ENCODE peak calls at places on chromosomes 13 and 19, in four cellular contexts. K is pancreas; R is K562; O is effector memory CD4-positive, alpha-beta T cell. C is an unnamed sample.
A peak's percentile ranks its signal among the peaks of the same experiment; 100 is the strongest.

GRCh38 chr19:906480-906879 is 6.5 kb downstream of the R3HDM4 start:
- DNase-seq in K (no peak), R (no peak), O (no peak), C (no peak)

GRCh38 chr13:97262058-97262457 is 39.9 kb downstream of the MBNL2 start:
- DNase-seq in K (no peak), R (no peak), O (peak; percentile 20), C (no peak)

GRCh38 chr19:16457195-16457953 is 14.4 kb downstream of the EPS15L1 start:
- DNase-seq in K (no peak), R (no peak), O (no peak), C (no peak)

GRCh38 chr13:79593121-79593520 is 112.2 kb downstream of the NDFIP2 start:
- DNase-seq in K (no peak), R (no peak), O (no peak), C (no peak)

GRCh38 chr13:90246946-90247345 is 1100.5 kb upstream of the MIR17HG start:
- DNase-seq in K (no peak), R (no peak), O (no peak), C (no peak)

GRCh38 chr19:54464044-54464623 is 556 bp upstream of the LENG9 start:
- DNase-seq in K (peak; percentile 97), R (peak; percentile 91), O (peak; percentile 82), C (peak; percentile 97)

GRCh38 chr19:39355253-39355652 is 13.0 kb downstream of the SAMD4B start:
- DNase-seq in K (no peak), R (no peak), O (no peak), C (no peak)

GRCh38 chr13:31223215-31223614 is 23.4 kb downstream of the B3GLCT start:
- DNase-seq in K (no peak), R (no peak), O (no peak), C (no peak)

GRCh38 chr19:53583181-53583580 is 45.2 kb downstream of the ZNF331 start:
- DNase-seq in K (no peak), R (no peak), O (no peak), C (no peak)

GRCh38 chr19:8487137-8487851 is 15.1 kb downstream of the PRAM1 start:
- DNase-seq in K (peak; percentile 41), R (no peak), O (peak; percentile 36), C (peak; percentile 61)

GRCh38 chr13:101416181-101417042 is at the start of gene NALCN:
- DNase-seq in K (peak; percentile 26), R (no peak), O (no peak), C (no peak)

GRCh38 chr13:78022164-78022877 is 103.7 kb upstream of the EDNRB start:
- DNase-seq in K (peak; percentile 14), R (no peak), O (no peak), C (no peak)

GRCh38 chr19:47512183-47512947 is 2.5 kb downstream of the NAPA start:
- DNase-seq in K (peak; percentile 77), R (no peak), O (no peak), C (peak; percentile 76)

GRCh38 chr13:89307278-89307677 is 1636.1 kb downstream of the SLITRK5 start:
- DNase-seq in K (no peak), R (no peak), O (no peak), C (no peak)

GRCh38 chr13:36712785-36713184 is 39.0 kb downstream of the SERTM1 start:
- DNase-seq in K (no peak), R (no peak), O (no peak), C (no peak)

GRCh38 chr19:37872383-37872782 is 34.0 kb downstream of the WDR87 start:
- DNase-seq in K (no peak), R (no peak), O (no peak), C (no peak)

GRCh38 chr13:96089749-96090239 is at the start of gene HS6ST3:
- DNase-seq in K (peak; percentile 82), R (peak; percentile 14), O (no peak), C (no peak)

GRCh38 chr13:21738636-21739035 is 67.8 kb downstream of the FGF9 start:
- DNase-seq in K (no peak), R (no peak), O (no peak), C (no peak)

GRCh38 chr13:50141660-50142010 is 126.4 kb downstream of the KCNRG start:
- DNase-seq in K (no peak), R (no peak), O (no peak), C (no peak)

GRCh38 chr19:43747557-43748204 is 7.1 kb downstream of the SMG9 start:
- DNase-seq in K (no peak), R (no peak), O (no peak), C (no peak)

GRCh38 chr13:96072392-96072791 is 17.5 kb upstream of the HS6ST3 start:
- DNase-seq in K (no peak), R (no peak), O (no peak), C (no peak)

GRCh38 chr19:6018786-6019185 is 40.8 kb upstream of the RANBP3 start:
- DNase-seq in K (no peak), R (peak; percentile 70), O (no peak), C (no peak)

GRCh38 chr13:34941835-34942731 is at the start of gene NBEA:
- DNase-seq in K (peak; percentile 88), R (peak; percentile 56), O (peak; percentile 22), C (peak; percentile 77)

GRCh38 chr19:13190781-13191540 is 40.8 kb downstream of the IER2 start:
- DNase-seq in K (no peak), R (peak; percentile 53), O (no peak), C (no peak)

GRCh38 chr13:42526276-42526675 is 47.7 kb upstream of the TNFSF11 start:
- DNase-seq in K (no peak), R (no peak), O (no peak), C (no peak)

GRCh38 chr13:77262198-77262597 is 64.7 kb downstream of the MYCBP2 start:
- DNase-seq in K (no peak), R (no peak), O (no peak), C (no peak)

GRCh38 chr13:101626925-101627555 is 174.6 kb downstream of the ITGBL1 start:
- DNase-seq in K (no peak), R (no peak), O (no peak), C (no peak)

GRCh38 chr13:38418286-38418685 is 68.6 kb downstream of the UFM1 start:
- DNase-seq in K (no peak), R (no peak), O (no peak), C (no peak)

GRCh38 chr19:3547301-3547731 is 8.3 kb downstream of the TEKTIP1 start:
- DNase-seq in K (no peak), R (no peak), O (no peak), C (no peak)

GRCh38 chr13:40790232-40790631 is 821 bp downstream of the SLC25A15 start:
- DNase-seq in K (no peak), R (no peak), O (no peak), C (no peak)

GRCh38 chr19:47601180-47601904 is 7.6 kb upstream of the BICRA start:
- DNase-seq in K (peak; percentile 65), R (peak; percentile 7), O (no peak), C (no peak)

GRCh38 chr13:85816413-85816812 is 17.2 kb upstream of the SLITRK6 start:
- DNase-seq in K (no peak), R (no peak), O (no peak), C (no peak)

GRCh38 chr13:99693812-99694211 is 192.5 kb downstream of the TM9SF2 start:
- DNase-seq in K (no peak), R (no peak), O (no peak), C (no peak)

GRCh38 chr13:79070343-79070974 is 335.6 kb downstream of the RBM26 start:
- DNase-seq in K (no peak), R (no peak), O (no peak), C (no peak)

GRCh38 chr13:26184791-26185250 is 37.3 kb downstream of the RNF6 start:
- DNase-seq in K (peak; percentile 58), R (peak; percentile 33), O (peak; percentile 37), C (peak; percentile 70)

GRCh38 chr13:95660981-95661581 is 15.9 kb upstream of the DNAJC3 start:
- DNase-seq in K (no peak), R (peak; percentile 28), O (no peak), C (no peak)

DNA sequence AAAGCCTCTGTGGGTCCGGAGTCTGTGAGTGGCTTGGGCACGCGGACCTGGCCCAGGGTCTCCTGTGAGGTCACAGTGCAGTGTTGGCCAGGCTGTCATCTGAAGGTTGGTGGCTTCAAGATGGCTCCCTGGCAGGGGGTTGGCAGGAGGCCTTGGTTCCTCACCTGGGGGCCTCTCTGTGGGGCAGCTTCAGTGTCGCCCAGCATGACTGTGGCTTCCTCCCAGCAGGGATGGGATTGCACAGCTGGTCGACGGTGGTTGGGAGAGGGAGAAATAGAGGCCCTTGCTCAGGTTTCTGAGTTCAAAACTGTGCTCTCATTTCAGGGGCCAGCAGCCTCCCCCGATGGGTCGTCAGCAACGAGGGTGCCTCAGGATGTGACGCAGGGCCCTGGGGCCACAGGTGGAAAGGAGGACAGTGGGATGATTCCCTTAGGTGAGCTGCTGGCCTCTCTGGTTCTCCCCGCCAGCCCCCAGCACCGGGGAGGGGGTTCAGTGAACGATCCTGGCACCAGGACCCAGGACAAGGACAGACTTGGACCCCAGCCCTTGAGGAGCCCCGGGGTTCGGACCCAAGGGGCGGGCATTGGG is 17.2 kb downstream of the ZNF444 start:
- DNase-seq in K (no peak), R (no peak), O (no peak), C (no peak)
- H3K36me3 ChIP-seq in K (peaks cover 3% of the 10 kb centered on the region), R (peaks cover 28% of the 10 kb centered on the region), O (peaks cover 37% of the 10 kb centered on the region), C (peaks cover 5% of the 10 kb centered on the region)

DNA sequence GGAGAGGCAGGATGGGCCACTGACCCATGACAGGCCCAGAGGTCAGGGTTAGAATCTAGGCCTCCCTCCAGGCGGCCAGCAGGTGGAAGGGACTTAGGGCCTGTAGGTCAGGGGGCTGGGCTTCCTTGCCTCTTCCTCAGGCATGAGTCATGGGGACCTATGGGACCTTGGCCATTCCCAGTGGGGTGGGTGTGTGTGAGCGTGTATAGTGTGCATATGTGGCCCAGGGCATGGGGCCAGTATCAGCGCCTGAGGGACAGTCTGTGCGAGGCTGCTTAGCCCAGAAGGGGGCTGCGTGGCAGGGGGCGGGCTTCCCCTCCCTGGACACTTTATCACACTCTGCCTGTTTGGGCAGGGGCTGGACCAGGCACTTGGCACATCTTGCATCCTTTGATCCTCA is 13.3 kb downstream of the KCTD15 start:
- DNase-seq in K (no peak), R (no peak), O (no peak), C (no peak)
- H3K36me3 ChIP-seq in K (no peaks in the 10 kb centered on the region), R (peaks cover 61% of the 10 kb centered on the region), O (no peaks in the 10 kb centered on the region), C (no peaks in the 10 kb centered on the region)

GRCh38 chr19:2041686-2042484 is 9.2 kb downstream of the MKNK2 start:
- DNase-seq in K (peak; percentile 98), R (peak; percentile 99), O (peak; percentile 100), C (peak; percentile 97)
- H3K36me3 ChIP-seq in K (peaks cover 32% of the 10 kb centered on the region), R (peaks cover 88% of the 10 kb centered on the region), O (peaks cover 68% of the 10 kb centered on the region), C (no peaks in the 10 kb centered on the region)

GRCh38 chr13:113531041-113531873 is 40.7 kb upstream of the DCUN1D2 start:
- DNase-seq in K (no peak), R (no peak), O (no peak), C (no peak)

GRCh38 chr13:113535381-113535781 is 44.9 kb upstream of the DCUN1D2 start:
- DNase-seq in K (no peak), R (no peak), O (no peak), C (no peak)

GRCh38 chr13:113533441-113533840 is 42.9 kb upstream of the DCUN1D2 start:
- DNase-seq in K (no peak), R (no peak), O (no peak), C (no peak)

GRCh38 chr13:113534236-113534860 is 43.8 kb upstream of the DCUN1D2 start:
- DNase-seq in K (no peak), R (no peak), O (no peak), C (no peak)

GRCh38 chr13:113532156-113532806 is 41.8 kb upstream of the DCUN1D2 start:
- DNase-seq in K (no peak), R (no peak), O (no peak), C (no peak)
- H3K36me3 ChIP-seq in K (peaks cover 2% of the 10 kb centered on the region), R (peaks cover 28% of the 10 kb centered on the region), O (no peaks in the 10 kb centered on the region), C (no peaks in the 10 kb centered on the region)

GRCh38 chr19:56543776-56544175 is 5.0 kb downstream of the ZFP28 start:
- DNase-seq in K (no peak), R (no peak), O (no peak), C (no peak)
- H3K36me3 ChIP-seq in K (peaks cover 7% of the 10 kb centered on the region), R (no peaks in the 10 kb centered on the region), O (peaks cover 46% of the 10 kb centered on the region), C (peaks cover 18% of the 10 kb centered on the region)